ENCODE peak calls at places on chromosomes 6 and 20, in seven cellular contexts. One of them, this sample, is unnamed.

GRCh38 chr6:7085911-7086310 is 21.9 kb upstream of the RREB1 start:
- DNase-seq in cardiac muscle cell: peak
- DNase-seq in ovary: peak
- DNase-seq in SK-N-SH: peak
- DNase-seq in HCT116: no peak
- DNase-seq in cardiac fibroblast: peak
- DNase-seq in Calu3: no peak
- DNase-seq in this sample: peak

GRCh38 chr6:52253494-52253893 is 9.2 kb upstream of the IL17F start:
- DNase-seq in ovary: no peak
- DNase-seq in Calu3: peak
- DNase-seq in cardiac muscle cell: no peak
- DNase-seq in HCT116: no peak
- DNase-seq in cardiac fibroblast: no peak
- DNase-seq in SK-N-SH: no peak
- DNase-seq in this sample: no peak

GRCh38 chr6:143999406-143999805 is 8.7 kb downstream of the PLAGL1 start:
- DNase-seq in cardiac fibroblast: peak
- DNase-seq in ovary: no peak
- DNase-seq in HCT116: no peak
- DNase-seq in cardiac muscle cell: peak
- DNase-seq in Calu3: no peak
- DNase-seq in SK-N-SH: no peak
- DNase-seq in this sample: no peak

GRCh38 chr20:38326309-38326708 is 20.0 kb upstream of the LBP start:
- DNase-seq in ovary: no peak
- DNase-seq in cardiac muscle cell: no peak
- DNase-seq in SK-N-SH: no peak
- DNase-seq in Calu3: no peak
- DNase-seq in HCT116: no peak
- DNase-seq in cardiac fibroblast: no peak
- DNase-seq in this sample: no peak

GRCh38 chr6:154942770-154943169 is 52.3 kb upstream of the TIAM2 start:
- DNase-seq in SK-N-SH: no peak
- DNase-seq in Calu3: no peak
- DNase-seq in cardiac fibroblast: no peak
- DNase-seq in ovary: no peak
- DNase-seq in cardiac muscle cell: no peak
- DNase-seq in HCT116: no peak
- DNase-seq in this sample: no peak

GRCh38 chr6:93849857-93850256 is 430.5 kb upstream of the EPHA7 start:
- DNase-seq in SK-N-SH: no peak
- DNase-seq in cardiac fibroblast: no peak
- DNase-seq in cardiac muscle cell: no peak
- DNase-seq in HCT116: no peak
- DNase-seq in Calu3: no peak
- DNase-seq in ovary: no peak
- DNase-seq in this sample: no peak

GRCh38 chr20:59662856-59663512 is 58.6 kb downstream of the PHACTR3 start:
- DNase-seq in ovary: no peak
- DNase-seq in Calu3: no peak
- DNase-seq in SK-N-SH: no peak
- DNase-seq in HCT116: no peak
- DNase-seq in cardiac muscle cell: no peak
- DNase-seq in cardiac fibroblast: no peak
- DNase-seq in this sample: no peak

GRCh38 chr6:146345582-146345981 is 198.1 kb upstream of the RAB32 start:
- DNase-seq in cardiac fibroblast: no peak
- DNase-seq in cardiac muscle cell: no peak
- DNase-seq in ovary: no peak
- DNase-seq in Calu3: no peak
- DNase-seq in SK-N-SH: no peak
- DNase-seq in HCT116: no peak
- DNase-seq in this sample: no peak

GRCh38 chr20:52943185-52943841 is 28.8 kb upstream of the TSHZ2 start:
- DNase-seq in ovary: no peak
- DNase-seq in Calu3: no peak
- DNase-seq in cardiac muscle cell: peak
- DNase-seq in SK-N-SH: no peak
- DNase-seq in HCT116: no peak
- DNase-seq in cardiac fibroblast: peak
- DNase-seq in this sample: no peak

GRCh38 chr6:46419576-46420002 is 71.7 kb downstream of the RCAN2 start:
- DNase-seq in HCT116: peak
- DNase-seq in Calu3: peak
- DNase-seq in cardiac muscle cell: peak
- DNase-seq in ovary: peak
- DNase-seq in cardiac fibroblast: peak
- DNase-seq in SK-N-SH: peak
- DNase-seq in this sample: peak

GRCh38 chr6:128494440-128494839 is 26.0 kb downstream of the PTPRK start:
- DNase-seq in HCT116: no peak
- DNase-seq in ovary: no peak
- DNase-seq in cardiac fibroblast: peak
- DNase-seq in Calu3: no peak
- DNase-seq in cardiac muscle cell: no peak
- DNase-seq in SK-N-SH: no peak
- DNase-seq in this sample: no peak

GRCh38 chr6:119467478-119468081 is 118.0 kb upstream of the MAN1A1 start:
- DNase-seq in Calu3: no peak
- DNase-seq in SK-N-SH: no peak
- DNase-seq in cardiac muscle cell: peak
- DNase-seq in ovary: no peak
- DNase-seq in cardiac fibroblast: peak
- DNase-seq in HCT116: no peak
- DNase-seq in this sample: no peak

GRCh38 chr6:16739329-16739801 is 21.9 kb downstream of the ATXN1 start:
- DNase-seq in cardiac fibroblast: no peak
- DNase-seq in ovary: no peak
- DNase-seq in Calu3: no peak
- DNase-seq in SK-N-SH: no peak
- DNase-seq in cardiac muscle cell: no peak
- DNase-seq in HCT116: no peak
- DNase-seq in this sample: no peak

DNA sequence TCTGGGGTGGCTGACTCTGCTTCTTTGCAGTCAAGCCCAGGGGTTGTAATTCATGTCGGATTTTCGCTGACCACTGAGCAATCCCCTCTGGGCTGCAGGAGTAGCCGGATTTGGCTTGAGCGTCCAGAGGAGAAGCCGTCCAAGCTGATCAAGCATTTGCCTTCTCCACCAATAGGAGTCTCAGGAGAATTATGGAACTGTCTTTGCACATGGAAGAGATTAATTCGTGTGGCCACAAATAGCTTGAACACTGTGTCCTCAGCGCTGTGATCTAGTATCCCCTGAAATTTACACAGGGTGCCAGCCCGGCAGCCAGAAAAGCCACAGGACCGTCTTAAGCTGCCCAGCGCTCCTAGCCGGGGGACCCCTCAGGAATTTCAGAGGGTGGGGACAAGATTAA is 37.1 kb downstream of the EYA2 start:
- DNase-seq in Calu3: no peak
- DNase-seq in HCT116: no peak
- DNase-seq in ovary: no peak
- DNase-seq in cardiac muscle cell: no peak
- DNase-seq in SK-N-SH: no peak
- DNase-seq in cardiac fibroblast: no peak
- DNase-seq in this sample: no peak
- TF ChIP-seq CTCF in Calu3: no peak
- TF ChIP-seq CTCF in HCT116: no peak
- TF ChIP-seq CTCF in ovary: no peak
- TF ChIP-seq CTCF in cardiac muscle cell: no peak
- TF ChIP-seq CTCF in SK-N-SH: no peak
- TF ChIP-seq CTCF in cardiac fibroblast: no peak
- TF ChIP-seq CTCF in this sample: no peak

GRCh38 chr6:19616022-19616421 is 221.1 kb upstream of the ID4 start:
- DNase-seq in cardiac muscle cell: no peak
- DNase-seq in ovary: no peak
- DNase-seq in cardiac fibroblast: no peak
- DNase-seq in SK-N-SH: no peak
- DNase-seq in Calu3: no peak
- DNase-seq in HCT116: no peak
- DNase-seq in this sample: no peak

GRCh38 chr6:19610260-19610659 is 226.9 kb upstream of the ID4 start:
- DNase-seq in cardiac fibroblast: no peak
- DNase-seq in Calu3: no peak
- DNase-seq in ovary: no peak
- DNase-seq in cardiac muscle cell: no peak
- DNase-seq in HCT116: no peak
- DNase-seq in SK-N-SH: no peak
- DNase-seq in this sample: no peak

GRCh38 chr6:19608546-19608945 is 228.6 kb upstream of the ID4 start:
- DNase-seq in cardiac muscle cell: no peak
- DNase-seq in HCT116: no peak
- DNase-seq in Calu3: no peak
- DNase-seq in cardiac fibroblast: no peak
- DNase-seq in SK-N-SH: no peak
- DNase-seq in ovary: no peak
- DNase-seq in this sample: no peak

GRCh38 chr6:19613678-19614077 is 223.5 kb upstream of the ID4 start:
- DNase-seq in cardiac muscle cell: no peak
- DNase-seq in ovary: no peak
- DNase-seq in Calu3: no peak
- DNase-seq in cardiac fibroblast: no peak
- DNase-seq in SK-N-SH: no peak
- DNase-seq in HCT116: peak
- DNase-seq in this sample: no peak
- TF ChIP-seq CTCF in cardiac muscle cell: no peak
- TF ChIP-seq CTCF in ovary: no peak
- TF ChIP-seq CTCF in Calu3: no peak
- TF ChIP-seq CTCF in cardiac fibroblast: no peak
- TF ChIP-seq CTCF in SK-N-SH: no peak
- TF ChIP-seq CTCF in HCT116: peak
- TF ChIP-seq CTCF in this sample: no peak

DNA sequence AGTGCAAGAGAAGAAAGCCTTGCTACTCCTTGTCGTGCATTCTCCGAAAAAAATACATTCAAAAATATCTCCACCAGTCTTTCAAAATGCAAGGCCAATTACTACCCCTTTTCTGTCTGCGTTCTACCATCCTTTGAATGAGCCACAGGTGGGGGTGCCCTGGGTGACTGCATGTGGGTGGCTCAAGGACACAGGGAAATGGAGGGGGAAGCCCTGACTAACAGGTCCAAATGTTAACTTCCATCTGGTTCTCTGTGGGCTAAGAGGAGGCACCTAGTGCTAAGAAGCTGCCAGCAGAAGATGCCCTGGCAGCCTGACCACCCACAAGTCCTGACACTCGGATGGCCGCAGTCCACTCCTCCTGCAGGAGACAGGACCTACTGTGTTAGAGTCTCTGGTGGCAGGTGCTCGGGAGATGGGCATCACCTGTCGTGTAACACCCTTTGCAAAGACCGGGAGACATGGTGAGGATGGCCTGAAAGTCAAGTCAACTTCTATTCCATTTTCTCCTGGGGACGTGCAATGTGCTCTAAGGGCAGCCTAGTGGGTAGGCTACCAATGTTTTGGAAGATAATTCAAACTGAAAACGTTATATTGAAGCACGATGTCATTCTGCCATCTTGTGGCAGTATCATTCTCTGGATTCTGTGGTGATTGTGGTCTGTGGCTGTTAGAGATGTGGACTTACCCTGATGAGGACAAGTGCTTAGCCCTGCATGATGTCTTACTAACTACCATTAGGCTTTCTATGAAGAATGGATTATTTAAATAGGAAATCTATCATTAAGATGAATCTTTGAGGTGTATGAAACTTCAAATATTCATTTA is 27.4 kb upstream of the IGF2R start:
- DNase-seq in ovary: no peak
- DNase-seq in HCT116: peak
- DNase-seq in Calu3: peak
- DNase-seq in cardiac muscle cell: peak
- DNase-seq in cardiac fibroblast: peak
- DNase-seq in SK-N-SH: peak
- DNase-seq in this sample: no peak
- TF ChIP-seq CTCF in ovary: no peak
- TF ChIP-seq CTCF in HCT116: peak
- TF ChIP-seq CTCF in Calu3: no peak
- TF ChIP-seq CTCF in cardiac muscle cell: peak
- TF ChIP-seq CTCF in cardiac fibroblast: peak
- TF ChIP-seq CTCF in SK-N-SH: peak
- TF ChIP-seq CTCF in this sample: no peak

DNA sequence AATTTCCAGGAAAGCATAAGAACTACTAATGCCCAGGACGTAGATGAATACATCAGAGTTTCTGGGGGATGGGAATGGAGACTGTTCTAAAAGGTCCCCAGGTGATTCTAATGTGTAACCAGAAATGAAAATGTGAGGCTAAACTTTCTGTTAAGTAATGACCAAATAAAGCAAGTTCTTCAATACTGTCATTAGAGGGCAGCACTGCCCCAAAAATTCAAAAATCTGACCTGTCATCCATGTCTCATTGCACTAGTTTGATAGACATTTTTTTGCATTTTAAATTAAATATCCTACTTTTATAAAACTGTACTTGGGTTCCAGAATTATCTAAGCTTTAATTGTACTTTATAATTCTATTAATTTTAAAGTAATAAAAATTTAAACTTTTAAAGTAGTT is 94.9 kb downstream of the RFX6 start:
- DNase-seq in SK-N-SH: peak
- DNase-seq in Calu3: peak
- DNase-seq in cardiac muscle cell: peak
- DNase-seq in ovary: no peak
- DNase-seq in cardiac fibroblast: peak
- DNase-seq in HCT116: peak
- DNase-seq in this sample: no peak
- TF ChIP-seq CTCF in SK-N-SH: peak
- TF ChIP-seq CTCF in Calu3: peak
- TF ChIP-seq CTCF in cardiac muscle cell: peak
- TF ChIP-seq CTCF in ovary: no peak
- TF ChIP-seq CTCF in cardiac fibroblast: peak
- TF ChIP-seq CTCF in HCT116: peak
- TF ChIP-seq CTCF in this sample: no peak

GRCh38 chr20:3842332-3842930 is 4.2 kb upstream of the MAVS start:
- DNase-seq in cardiac muscle cell: no peak
- DNase-seq in SK-N-SH: no peak
- DNase-seq in HCT116: no peak
- DNase-seq in ovary: no peak
- DNase-seq in cardiac fibroblast: no peak
- DNase-seq in Calu3: no peak
- DNase-seq in this sample: no peak

GRCh38 chr20:3843490-3843889 is 3.1 kb upstream of the MAVS start:
- DNase-seq in HCT116: peak
- DNase-seq in ovary: no peak
- DNase-seq in cardiac fibroblast: peak
- DNase-seq in cardiac muscle cell: peak
- DNase-seq in SK-N-SH: no peak
- DNase-seq in Calu3: no peak
- DNase-seq in this sample: no peak

GRCh38 chr20:3836132-3836531 is 10.5 kb upstream of the MAVS start:
- DNase-seq in cardiac fibroblast: no peak
- DNase-seq in HCT116: no peak
- DNase-seq in ovary: no peak
- DNase-seq in SK-N-SH: no peak
- DNase-seq in Calu3: no peak
- DNase-seq in cardiac muscle cell: no peak
- DNase-seq in this sample: no peak

DNA sequence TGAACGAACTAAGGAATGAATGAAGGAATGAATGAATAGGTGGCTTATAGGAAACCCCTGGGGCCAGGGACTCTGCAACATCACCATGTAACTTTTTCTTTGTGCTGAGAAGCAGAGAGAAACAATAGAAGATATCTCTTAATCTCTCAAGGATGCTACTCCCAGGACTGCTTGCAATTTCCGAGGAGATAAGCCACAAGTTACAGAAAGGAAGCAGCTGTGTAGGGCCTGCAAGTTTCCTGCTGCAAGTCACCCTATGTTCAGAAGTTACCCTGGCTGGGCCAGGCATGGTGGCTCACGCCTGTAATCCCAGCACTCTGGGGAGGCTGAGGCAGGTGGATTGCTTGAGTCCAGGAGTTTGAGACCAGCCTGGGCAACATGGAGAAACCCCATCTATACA is 7.3 kb upstream of the MAVS start:
- DNase-seq in cardiac fibroblast: peak
- DNase-seq in ovary: no peak
- DNase-seq in cardiac muscle cell: peak
- DNase-seq in Calu3: no peak
- DNase-seq in SK-N-SH: no peak
- DNase-seq in HCT116: no peak
- DNase-seq in this sample: no peak
- TF ChIP-seq CTCF in cardiac fibroblast: no peak
- TF ChIP-seq CTCF in ovary: no peak
- TF ChIP-seq CTCF in cardiac muscle cell: no peak
- TF ChIP-seq CTCF in Calu3: no peak
- TF ChIP-seq CTCF in SK-N-SH: no peak
- TF ChIP-seq CTCF in HCT116: no peak
- TF ChIP-seq CTCF in this sample: no peak

This sample was measured in omental fat pad.